ENCODE peak calls at places on chromosomes 5 and 9, in nine cellular contexts. V is hepatocyte, B is WERI-Rb-1, D is upper lobe of right lung, T is adrenal gland, L is dorsolateral prefrontal cortex, J is neuronal stem cell, C is pancreas, G is left lung. I is an unnamed sample.
A peak's percentile ranks its signal among the peaks of the same experiment; 100 is the strongest.

GRCh38 chr5:62649476-62650113 is 71.0 kb downstream of the LRRC70 start:
- DNase-seq in C (no peak), T (no peak), J (no peak), G (no peak), D (no peak), B (no peak), V (no peak), L (no peak), I (no peak)

GRCh38 chr9:11064853-11065252 is 452.1 kb upstream of the PTPRD start:
- DNase-seq in T (no peak), V (no peak), C (no peak), D (no peak), B (no peak), L (no peak), G (no peak), J (no peak), I (no peak)

GRCh38 chr9:133460405-133461175 is 812 bp downstream of the CACFD1 start:
- DNase-seq in L (peak; percentile 60), B (peak; percentile 70), C (peak; percentile 88), J (peak; percentile 49), V (peak; percentile 91), D (peak; percentile 89), G (peak; percentile 70), T (peak; percentile 75), I (peak; percentile 83)

GRCh38 chr5:56078675-56079500 is 84.1 kb upstream of the IL6ST start:
- DNase-seq in J (no peak), L (no peak), G (no peak), V (no peak), T (no peak), D (no peak), B (no peak), C (no peak), I (no peak)

GRCh38 chr5:77418601-77419591 is 73.2 kb downstream of the WDR41 start:
- DNase-seq in G (no peak), V (no peak), J (no peak), B (no peak), D (no peak), L (no peak), C (no peak), T (no peak), I (no peak)

GRCh38 chr5:88515881-88516819 is 247.5 kb upstream of the TMEM161B start:
- DNase-seq in J (no peak), B (no peak), T (no peak), C (no peak), V (peak; percentile 33), L (no peak), G (no peak), D (no peak), I (no peak)

GRCh38 chr5:16522096-16522495 is 56.5 kb upstream of the ZNF622 start:
- DNase-seq in G (no peak), D (no peak), B (no peak), J (no peak), L (no peak), V (peak; percentile 64), C (no peak), T (no peak), I (no peak)

GRCh38 chr5:79508354-79508753 is 5.6 kb downstream of the HOMER1 start:
- DNase-seq in C (no peak), T (no peak), V (no peak), D (no peak), B (no peak), G (no peak), J (no peak), L (no peak), I (no peak)

GRCh38 chr5:165321912-165322311 is 1816.5 kb downstream of the MAT2B start:
- DNase-seq in T (no peak), G (no peak), C (no peak), V (no peak), L (no peak), J (no peak), D (no peak), B (no peak), I (no peak)

GRCh38 chr5:97658116-97658900 is 475.3 kb upstream of the RIOK2 start:
- DNase-seq in B (no peak), C (no peak), T (peak; percentile 31), D (no peak), G (no peak), V (no peak), J (no peak), L (no peak), I (no peak)

GRCh38 chr5:65027149-65027548 is 258.4 kb downstream of the CWC27 start:
- DNase-seq in V (no peak), B (no peak), C (no peak), D (no peak), G (no peak), J (no peak), T (no peak), L (no peak), I (no peak)

GRCh38 chr9:21615018-21615417 is 132.9 kb upstream of the IFNE start:
- DNase-seq in J (no peak), C (no peak), D (no peak), T (no peak), L (no peak), G (no peak), B (no peak), V (no peak), I (no peak)

GRCh38 chr5:36688722-36689121 is 82.3 kb downstream of the SLC1A3 start:
- DNase-seq in T (no peak), B (peak; percentile 33), J (no peak), L (no peak), C (no peak), G (no peak), V (peak; percentile 16), D (no peak), I (no peak)

GRCh38 chr5:57171818-57172465 is 1.9 kb upstream of the GPBP1 start:
- DNase-seq in V (peak; percentile 60), G (peak; percentile 58), B (no peak), T (peak; percentile 37), L (no peak), D (peak; percentile 67), J (no peak), C (no peak), I (no peak)

GRCh38 chr9:13992136-13992798 is 321.7 kb downstream of the NFIB start:
- DNase-seq in G (no peak), C (no peak), T (no peak), J (no peak), L (no peak), D (no peak), B (no peak), V (no peak), I (no peak)

GRCh38 chr5:56561-57290 is 35.2 kb upstream of the PLEKHG4B start:
- DNase-seq in B (no peak), T (no peak), C (no peak), D (no peak), L (no peak), J (peak; percentile 79), G (no peak), V (peak; percentile 66), I (no peak)

GRCh38 chr5:167777746-167778145 is 513.7 kb upstream of the WWC1 start:
- DNase-seq in J (no peak), B (no peak), L (no peak), C (no peak), G (no peak), D (no peak), T (no peak), V (no peak), I (no peak)
- H3K27ac ChIP-seq in J (no peak overlapping the region), B (no peak overlapping the region), L (no peak overlapping the region), C (no peak overlapping the region), G (no peak overlapping the region), D (no peak overlapping the region), T (no peak overlapping the region), V (no peak overlapping the region), I (no peak overlapping the region)

DNA sequence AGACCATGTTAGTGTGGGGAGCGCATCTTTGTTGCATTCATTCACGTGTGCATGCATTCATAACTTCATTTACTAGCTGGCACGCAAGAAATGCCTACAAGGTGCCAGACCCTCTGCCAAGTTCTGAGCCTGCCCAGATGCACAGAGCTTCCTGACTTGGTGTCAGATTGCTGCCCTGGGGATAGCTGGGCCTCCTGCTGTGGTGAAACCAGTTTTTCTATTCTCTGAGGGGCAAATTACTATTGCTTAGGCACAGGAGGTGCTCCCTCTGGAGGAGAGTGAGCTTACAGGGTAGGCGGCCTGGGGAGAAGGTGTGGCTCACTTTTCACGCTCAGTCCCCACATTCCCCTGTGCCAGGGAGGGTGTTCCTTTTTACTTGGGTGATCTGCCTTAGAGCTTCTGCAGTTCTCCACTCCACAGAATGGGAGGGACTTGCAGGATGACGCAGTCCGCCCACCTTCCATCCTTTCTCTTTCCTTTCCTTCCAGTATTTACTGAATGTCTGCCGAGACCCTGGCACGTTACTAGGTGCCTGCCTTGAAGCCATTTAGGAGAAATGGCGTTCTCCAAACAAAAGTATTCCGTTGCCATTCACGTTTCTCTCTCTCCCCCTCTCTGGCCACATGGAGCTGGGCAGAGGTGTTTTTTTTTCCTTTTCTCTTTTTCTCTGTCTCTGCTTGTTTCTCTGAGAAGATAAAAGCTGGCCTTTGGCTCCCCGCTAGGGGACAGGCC is 27.9 kb upstream of the CTNNA1 start:
- DNase-seq in C (no peak), D (no peak), B (peak; percentile 33), V (peak; percentile 77), T (no peak), G (no peak), J (peak; percentile 24), L (peak; percentile 51), I (peak; percentile 60)
- H3K27ac ChIP-seq in C (peak overlapping the region; percentile 37), D (no peak overlapping the region), B (no peak overlapping the region), V (peak overlapping the region; percentile 85), T (no peak overlapping the region), G (no peak overlapping the region), J (peak overlapping the region; percentile 76), L (peak overlapping the region; percentile 88), I (peak overlapping the region; percentile 50)

DNA sequence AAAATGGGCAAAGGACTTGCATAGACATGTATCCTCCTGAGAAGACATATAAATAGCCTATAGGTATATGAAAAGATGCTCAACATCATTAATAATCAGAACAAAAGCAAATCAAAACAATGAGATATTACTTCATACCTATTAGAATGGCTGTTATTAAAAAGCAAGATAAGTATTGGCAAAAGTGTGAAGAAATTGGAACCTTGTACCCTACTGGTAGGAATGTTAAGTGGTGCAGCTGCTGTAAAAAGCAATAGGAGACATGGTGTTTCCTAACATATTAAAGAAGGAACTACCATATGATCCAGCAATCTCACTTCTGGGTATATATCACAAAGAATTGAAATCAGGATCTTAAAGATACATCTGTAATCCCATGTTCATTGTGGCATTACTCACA is 69.8 kb upstream of the PRR16 start:
- DNase-seq in G (no peak), C (no peak), B (no peak), L (no peak), V (no peak), D (no peak), J (no peak), T (no peak), I (no peak)
- H3K27ac ChIP-seq in G (no peak overlapping the region), C (no peak overlapping the region), B (no peak overlapping the region), L (no peak overlapping the region), V (no peak overlapping the region), D (no peak overlapping the region), J (no peak overlapping the region), T (no peak overlapping the region), I (no peak overlapping the region)

DNA sequence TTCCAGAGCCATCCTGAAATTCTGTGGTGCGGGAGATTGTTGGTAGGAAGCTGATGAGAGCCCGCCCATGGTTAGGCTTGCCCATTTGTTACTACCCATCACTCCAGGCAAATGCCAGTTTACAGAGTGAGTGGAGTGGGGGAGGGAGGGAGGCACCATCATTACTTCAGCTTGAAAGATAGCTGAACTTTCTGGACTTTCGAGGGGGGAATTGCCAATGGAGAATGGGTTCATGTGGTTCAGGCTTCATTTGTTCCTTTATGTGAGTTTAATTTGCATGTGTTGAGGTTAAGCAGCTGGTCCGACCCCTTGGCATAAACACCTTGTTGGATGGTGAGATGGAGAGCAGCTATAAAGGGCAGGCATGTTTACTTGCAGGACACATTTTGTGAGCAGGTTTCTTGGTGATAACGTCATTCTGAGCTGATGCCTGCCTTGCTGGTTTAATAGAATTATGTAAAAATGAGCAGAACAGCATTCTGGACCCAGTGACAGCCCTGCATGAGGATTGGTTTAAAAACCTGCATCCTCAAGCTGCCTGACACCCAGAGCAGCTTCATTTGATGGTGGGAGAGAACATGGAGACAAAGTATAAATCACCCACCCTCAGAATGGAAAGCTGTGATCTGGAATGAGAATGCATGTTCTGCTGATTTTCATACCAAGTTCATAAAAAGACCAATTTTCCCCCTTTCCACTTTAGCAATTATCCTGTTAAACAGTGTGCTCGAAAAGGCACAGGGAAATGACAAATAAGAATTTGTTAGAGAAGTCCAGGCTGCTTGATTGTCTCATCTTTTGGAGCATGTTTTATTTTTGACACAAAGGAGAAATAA is 106.3 kb downstream of the TRIO start:
- DNase-seq in D (no peak), C (no peak), L (no peak), B (no peak), V (no peak), G (no peak), J (no peak), T (no peak), I (no peak)
- H3K27ac ChIP-seq in D (no peak overlapping the region), C (no peak overlapping the region), L (peak overlapping the region; percentile 82), B (peak overlapping the region; percentile 25), V (no peak overlapping the region), G (no peak overlapping the region), J (no peak overlapping the region), T (no peak overlapping the region), I (no peak overlapping the region)